ENCODE peak calls at places on chromosomes 16 and 17, in six cellular contexts. One of them, this sample, is unnamed.

GRCh38 chr17:19769946-19770652 is 22.0 kb upstream of the ALDH3A1 start:
- DNase-seq in pons: no peak
- DNase-seq in germinal center: no peak
- DNase-seq in neural crest cell: no peak
- DNase-seq in testis: no peak
- DNase-seq in amniotic epithelial cell: peak; percentile 90
- DNase-seq in this sample: peak; percentile 6

GRCh38 chr17:27245230-27245696 is 48.7 kb upstream of the WSB1 start:
- DNase-seq in neural crest cell: peak; percentile 36
- DNase-seq in pons: peak; percentile 95
- DNase-seq in germinal center: peak; percentile 75
- DNase-seq in amniotic epithelial cell: peak; percentile 94
- DNase-seq in testis: peak; percentile 82
- DNase-seq in this sample: peak; percentile 82

GRCh38 chr16:8634991-8635736 is 13.7 kb downstream of the METTL22 start:
- DNase-seq in pons: no peak
- DNase-seq in germinal center: no peak
- DNase-seq in neural crest cell: peak; percentile 31
- DNase-seq in amniotic epithelial cell: peak; percentile 24
- DNase-seq in testis: peak; percentile 26
- DNase-seq in this sample: no peak

GRCh38 chr17:49646391-49647255 is 31.3 kb downstream of the SPOP start:
- DNase-seq in testis: no peak
- DNase-seq in pons: no peak
- DNase-seq in amniotic epithelial cell: peak; percentile 71
- DNase-seq in neural crest cell: no peak
- DNase-seq in germinal center: no peak
- DNase-seq in this sample: peak; percentile 48

GRCh38 chr17:51015145-51015558 is 105.5 kb downstream of the SPAG9 start:
- DNase-seq in amniotic epithelial cell: no peak
- DNase-seq in pons: peak; percentile 84
- DNase-seq in neural crest cell: no peak
- DNase-seq in germinal center: no peak
- DNase-seq in testis: no peak
- DNase-seq in this sample: no peak

GRCh38 chr16:48617711-48618148 is 7.8 kb upstream of the N4BP1 start:
- DNase-seq in germinal center: no peak
- DNase-seq in amniotic epithelial cell: peak; percentile 13
- DNase-seq in pons: no peak
- DNase-seq in neural crest cell: no peak
- DNase-seq in testis: peak; percentile 79
- DNase-seq in this sample: no peak

GRCh38 chr17:59914274-59914854 is 21.4 kb downstream of the RPS6KB1 start:
- DNase-seq in germinal center: peak; percentile 65
- DNase-seq in neural crest cell: no peak
- DNase-seq in pons: peak; percentile 42
- DNase-seq in testis: peak; percentile 22
- DNase-seq in amniotic epithelial cell: peak; percentile 32
- DNase-seq in this sample: peak; percentile 72

GRCh38 chr17:40596261-40596919 is 31.1 kb upstream of the CCR7 start:
- DNase-seq in germinal center: peak; percentile 47
- DNase-seq in testis: peak; percentile 88
- DNase-seq in neural crest cell: no peak
- DNase-seq in amniotic epithelial cell: peak; percentile 30
- DNase-seq in pons: peak; percentile 9
- DNase-seq in this sample: no peak

GRCh38 chr16:57525761-57526160 is 10.6 kb downstream of the CCDC102A start:
- DNase-seq in pons: no peak
- DNase-seq in amniotic epithelial cell: peak; percentile 28
- DNase-seq in neural crest cell: no peak
- DNase-seq in testis: no peak
- DNase-seq in germinal center: no peak
- DNase-seq in this sample: no peak

GRCh38 chr16:75733305-75734141 is 7.2 kb upstream of the CPHXL start:
- DNase-seq in pons: peak; percentile 35
- DNase-seq in amniotic epithelial cell: peak; percentile 25
- DNase-seq in neural crest cell: no peak
- DNase-seq in testis: peak; percentile 30
- DNase-seq in germinal center: no peak
- DNase-seq in this sample: no peak

GRCh38 chr16:54936086-54936978 is 5.7 kb downstream of the IRX5 start:
- DNase-seq in neural crest cell: peak; percentile 42
- DNase-seq in amniotic epithelial cell: no peak
- DNase-seq in germinal center: no peak
- DNase-seq in pons: peak; percentile 15
- DNase-seq in testis: no peak
- DNase-seq in this sample: no peak

GRCh38 chr17:67824735-67825626 is at the start of gene BPTF:
- DNase-seq in testis: peak; percentile 92
- DNase-seq in pons: peak; percentile 90
- DNase-seq in amniotic epithelial cell: peak; percentile 79
- DNase-seq in germinal center: peak; percentile 86
- DNase-seq in neural crest cell: peak; percentile 85
- DNase-seq in this sample: peak; percentile 89

GRCh38 chr17:18921485-18921884 is 30.5 kb upstream of the SLC5A10 start:
- DNase-seq in pons: no peak
- DNase-seq in germinal center: no peak
- DNase-seq in amniotic epithelial cell: no peak
- DNase-seq in neural crest cell: no peak
- DNase-seq in testis: no peak
- DNase-seq in this sample: no peak

GRCh38 chr16:89922477-89922883 is 662 bp upstream of the TUBB3 start:
- DNase-seq in germinal center: no peak
- DNase-seq in amniotic epithelial cell: peak; percentile 90
- DNase-seq in pons: no peak
- DNase-seq in testis: peak; percentile 81
- DNase-seq in neural crest cell: peak; percentile 61
- DNase-seq in this sample: no peak

GRCh38 chr17:57892820-57893595 is 43.2 kb upstream of the MRPS23 start:
- DNase-seq in neural crest cell: peak; percentile 73
- DNase-seq in testis: peak; percentile 89
- DNase-seq in pons: peak; percentile 97
- DNase-seq in amniotic epithelial cell: peak; percentile 98
- DNase-seq in germinal center: no peak
- DNase-seq in this sample: no peak

GRCh38 chr17:35804658-35805192 is 4.6 kb upstream of the TAF15 start:
- DNase-seq in germinal center: peak; percentile 87
- DNase-seq in pons: peak; percentile 93
- DNase-seq in amniotic epithelial cell: peak; percentile 96
- DNase-seq in neural crest cell: peak; percentile 25
- DNase-seq in testis: peak; percentile 69
- DNase-seq in this sample: peak; percentile 90

GRCh38 chr17:8143581-8144400 is 8.4 kb downstream of the PER1 start:
- DNase-seq in germinal center: no peak
- DNase-seq in neural crest cell: no peak
- DNase-seq in amniotic epithelial cell: no peak
- DNase-seq in testis: no peak
- DNase-seq in pons: no peak
- DNase-seq in this sample: no peak

GRCh38 chr16:2432801-2433505 is 3.7 kb downstream of the CCNF start:
- DNase-seq in neural crest cell: no peak
- DNase-seq in pons: no peak
- DNase-seq in germinal center: no peak
- DNase-seq in testis: no peak
- DNase-seq in amniotic epithelial cell: no peak
- DNase-seq in this sample: no peak

GRCh38 chr17:7929158-7930029 is at the start of gene KCNAB3:
- DNase-seq in amniotic epithelial cell: peak; percentile 69
- DNase-seq in neural crest cell: peak; percentile 64
- DNase-seq in germinal center: peak; percentile 88
- DNase-seq in pons: peak; percentile 47
- DNase-seq in testis: peak; percentile 81
- DNase-seq in this sample: peak; percentile 76

GRCh38 chr16:86303787-86304685 is 206.3 kb upstream of the FOXF1 start:
- DNase-seq in pons: no peak
- DNase-seq in amniotic epithelial cell: peak; percentile 35
- DNase-seq in neural crest cell: no peak
- DNase-seq in testis: no peak
- DNase-seq in germinal center: no peak
- DNase-seq in this sample: no peak

GRCh38 chr17:28573966-28574480 is 2.7 kb downstream of the ALDOC start:
- DNase-seq in pons: no peak
- DNase-seq in germinal center: no peak
- DNase-seq in neural crest cell: no peak
- DNase-seq in amniotic epithelial cell: no peak
- DNase-seq in testis: no peak
- DNase-seq in this sample: no peak

GRCh38 chr17:61459434-61459809 is 7.2 kb downstream of the TBX4 start:
- DNase-seq in amniotic epithelial cell: no peak
- DNase-seq in pons: no peak
- DNase-seq in neural crest cell: no peak
- DNase-seq in germinal center: no peak
- DNase-seq in testis: no peak
- DNase-seq in this sample: no peak

GRCh38 chr17:76079577-76080206 is 710 bp downstream of the ZACN start:
- DNase-seq in germinal center: peak; percentile 36
- DNase-seq in testis: no peak
- DNase-seq in neural crest cell: no peak
- DNase-seq in pons: no peak
- DNase-seq in amniotic epithelial cell: no peak
- DNase-seq in this sample: no peak

GRCh38 chr17:51166987-51167931 is 1.0 kb downstream of the NME2 start:
- DNase-seq in neural crest cell: peak; percentile 69
- DNase-seq in germinal center: peak; percentile 91
- DNase-seq in amniotic epithelial cell: no peak
- DNase-seq in testis: peak; percentile 58
- DNase-seq in pons: no peak
- DNase-seq in this sample: peak; percentile 89

GRCh38 chr16:15721018-15721417 is 71.0 kb downstream of the NDE1 start:
- DNase-seq in neural crest cell: no peak
- DNase-seq in pons: no peak
- DNase-seq in germinal center: no peak
- DNase-seq in testis: no peak
- DNase-seq in amniotic epithelial cell: no peak
- DNase-seq in this sample: no peak

GRCh38 chr17:82287849-82288601 is 14.5 kb upstream of the CSNK1D start:
- DNase-seq in pons: no peak
- DNase-seq in neural crest cell: no peak
- DNase-seq in germinal center: no peak
- DNase-seq in amniotic epithelial cell: peak; percentile 74
- DNase-seq in testis: peak; percentile 67
- DNase-seq in this sample: no peak

GRCh38 chr16:27867122-27868110 is 196.1 kb downstream of the GSG1L start:
- DNase-seq in neural crest cell: peak; percentile 80
- DNase-seq in germinal center: peak; percentile 79
- DNase-seq in testis: peak; percentile 93
- DNase-seq in amniotic epithelial cell: peak; percentile 59
- DNase-seq in pons: peak; percentile 18
- DNase-seq in this sample: peak; percentile 82

GRCh38 chr17:1989135-1989534 is 36.0 kb downstream of the RTN4RL1 start:
- DNase-seq in testis: no peak
- DNase-seq in pons: no peak
- DNase-seq in neural crest cell: no peak
- DNase-seq in germinal center: no peak
- DNase-seq in amniotic epithelial cell: peak; percentile 33
- DNase-seq in this sample: no peak

GRCh38 chr16:5479925-5480324 is 382.3 kb upstream of the EEF2KMT start:
- DNase-seq in testis: peak; percentile 16
- DNase-seq in neural crest cell: no peak
- DNase-seq in germinal center: no peak
- DNase-seq in amniotic epithelial cell: no peak
- DNase-seq in pons: no peak
- DNase-seq in this sample: no peak

GRCh38 chr17:9044796-9045470 is 23.6 kb downstream of the NTN1 start:
- DNase-seq in germinal center: no peak
- DNase-seq in testis: no peak
- DNase-seq in neural crest cell: no peak
- DNase-seq in amniotic epithelial cell: no peak
- DNase-seq in pons: no peak
- DNase-seq in this sample: no peak

GRCh38 chr17:63399856-63400255 is 46.2 kb downstream of the CYB561 start:
- DNase-seq in amniotic epithelial cell: no peak
- DNase-seq in testis: peak; percentile 76
- DNase-seq in germinal center: no peak
- DNase-seq in pons: no peak
- DNase-seq in neural crest cell: no peak
- DNase-seq in this sample: no peak

GRCh38 chr17:75628425-75628824 is 4.8 kb upstream of the SMIM5 start:
- DNase-seq in neural crest cell: no peak
- DNase-seq in amniotic epithelial cell: no peak
- DNase-seq in pons: no peak
- DNase-seq in germinal center: no peak
- DNase-seq in testis: no peak
- DNase-seq in this sample: no peak

GRCh38 chr17:55845385-55845784 is 94.5 kb downstream of the PCTP start:
- DNase-seq in neural crest cell: peak; percentile 64
- DNase-seq in pons: peak; percentile 5
- DNase-seq in germinal center: peak; percentile 43
- DNase-seq in testis: peak; percentile 68
- DNase-seq in amniotic epithelial cell: peak; percentile 12
- DNase-seq in this sample: peak; percentile 42

GRCh38 chr16:67431805-67432476 is 1.0 kb downstream of the HSD11B2 start:
- DNase-seq in pons: no peak
- DNase-seq in testis: no peak
- DNase-seq in germinal center: no peak
- DNase-seq in neural crest cell: no peak
- DNase-seq in amniotic epithelial cell: no peak
- DNase-seq in this sample: no peak

This sample was measured in GM10248.